ENCODE peak calls at places on chromosomes 6 and 20, in seven cellular contexts. Z, E, U, Q, V, T and H are unnamed samples.

GRCh38 chr6:151998784-151999183 is 191.3 kb downstream of the ESR1 start:
- DNase-seq in T (no peak), U (no peak), Z (no peak), Q (no peak), E (no peak), V (no peak), H (no peak)

GRCh38 chr20:25013478-25014380 is 21.2 kb upstream of the APMAP start:
- DNase-seq in Z (no peak), T (peak; percentile 12), V (no peak), E (peak; percentile 1), Q (no peak), U (peak; percentile 8), H (no peak)

GRCh38 chr6:2976571-2977085 is 5.3 kb upstream of the SERPINB6 start:
- DNase-seq in U (peak; percentile 14), V (no peak), Z (no peak), T (no peak), E (no peak), Q (no peak), H (no peak)

GRCh38 chr20:49394264-49394663 is 88.2 kb downstream of the KCNB1 start:
- DNase-seq in V (no peak), E (peak; percentile 12), Q (no peak), U (no peak), Z (no peak), T (no peak), H (peak; percentile 33)

GRCh38 chr20:37523012-37523391 is 2.0 kb downstream of the NNAT start:
- DNase-seq in Q (no peak), Z (no peak), E (no peak), V (no peak), T (no peak), U (peak; percentile 13), H (peak; percentile 76)

GRCh38 chr20:48695738-48696137 is 132.1 kb downstream of the PREX1 start:
- DNase-seq in U (no peak), Q (no peak), Z (no peak), V (no peak), T (no peak), E (no peak), H (no peak)

GRCh38 chr6:8539446-8539845 is 104.1 kb upstream of the SLC35B3 start:
- DNase-seq in U (no peak), E (no peak), T (no peak), Z (no peak), V (no peak), Q (peak; percentile 7), H (no peak)

GRCh38 chr6:43368517-43369160 is 808 bp downstream of the ZNF318 start:
- DNase-seq in Q (no peak), U (peak; percentile 45), E (peak; percentile 38), V (peak; percentile 50), T (peak; percentile 43), Z (peak; percentile 52), H (no peak)

GRCh38 chr6:31736026-31736767 is at the start of gene CLIC1:
- DNase-seq in Z (peak; percentile 98), T (peak; percentile 93), U (peak; percentile 84), V (peak; percentile 93), Q (no peak), E (peak; percentile 86), H (peak; percentile 41)
- TF ChIP-seq POLR2A in Z (peak; percentile 99), T (peak; percentile 97), U (peak; percentile 76), V (peak; percentile 98), Q (peak; percentile 47), E (peak; percentile 93), H (peak; percentile 70)

GRCh38 chr6:169807699-169808607 is 56.5 kb downstream of the ERMARD start:
- DNase-seq in U (no peak), Z (no peak), Q (no peak), V (no peak), E (no peak), T (no peak), H (no peak)

GRCh38 chr6:169805242-169805838 is 53.9 kb downstream of the ERMARD start:
- DNase-seq in E (no peak), Z (no peak), U (no peak), T (no peak), Q (no peak), V (no peak), H (no peak)

GRCh38 chr6:169808608-169808967 is 57.2 kb downstream of the ERMARD start:
- DNase-seq in V (no peak), T (no peak), Z (no peak), Q (no peak), E (no peak), U (no peak), H (no peak)

GRCh38 chr6:169806718-169807117 is 55.3 kb downstream of the ERMARD start:
- DNase-seq in V (no peak), Z (no peak), T (no peak), E (no peak), Q (no peak), U (no peak), H (no peak)

GRCh38 chr6:169807219-169807618 is 55.8 kb downstream of the ERMARD start:
- DNase-seq in E (no peak), U (no peak), Z (no peak), Q (no peak), V (no peak), T (no peak), H (no peak)
- H3K9me3 ChIP-seq in E (no peaks in the 10 kb centered on the region), U (no peaks in the 10 kb centered on the region), Z (no peaks in the 10 kb centered on the region), Q (no peaks in the 10 kb centered on the region), V (no peaks in the 10 kb centered on the region), T (no peaks in the 10 kb centered on the region), H (no peaks in the 10 kb centered on the region)

GRCh38 chr20:3753501-3754257 is 13.9 kb downstream of the ADISSP start:
- DNase-seq in T (no peak), Z (no peak), V (no peak), U (no peak), E (no peak), Q (no peak), H (no peak)

GRCh38 chr20:3753098-3753497 is 14.5 kb downstream of the ADISSP start:
- DNase-seq in E (peak; percentile 68), V (peak; percentile 69), U (peak; percentile 61), T (peak; percentile 78), Z (peak; percentile 46), Q (peak; percentile 38), H (no peak)

GRCh38 chr20:3751664-3752385 is 15.7 kb downstream of the ADISSP start:
- DNase-seq in V (peak; percentile 68), U (peak; percentile 80), E (peak; percentile 65), Z (no peak), T (no peak), Q (no peak), H (no peak)

GRCh38 chr20:3751284-3751663 is 16.3 kb downstream of the ADISSP start:
- DNase-seq in T (no peak), Q (no peak), U (no peak), V (no peak), E (no peak), Z (no peak), H (no peak)

DNA sequence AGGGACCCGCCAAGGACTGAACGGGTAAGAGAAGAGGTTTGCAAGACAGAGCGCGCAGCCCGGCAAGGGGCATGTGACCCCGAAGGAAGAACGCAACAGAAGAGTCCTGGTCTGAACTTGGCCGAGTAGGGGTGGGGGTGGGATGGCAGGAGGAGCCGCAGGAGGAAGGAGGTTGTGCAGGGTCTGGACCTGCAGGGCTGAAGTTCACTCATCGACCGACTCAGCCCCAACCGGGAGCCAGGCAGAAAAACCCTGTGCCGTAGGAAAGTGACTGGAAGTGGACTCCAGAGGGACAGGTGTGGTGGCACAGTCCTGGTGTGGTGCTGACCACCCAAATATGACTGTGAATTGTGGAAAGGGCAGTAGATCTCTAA is 15.2 kb downstream of the ADISSP start:
- DNase-seq in V (no peak), E (no peak), Z (no peak), T (no peak), U (no peak), Q (no peak), H (no peak)
- H3K27ac ChIP-seq in V (peak overlapping the region; percentile 34), E (no peak overlapping the region), Z (no peak overlapping the region), T (no peak overlapping the region), U (no peak overlapping the region), Q (no peak overlapping the region), H (no peak overlapping the region)

GRCh38 chr20:8151371-8151770 is 19.3 kb downstream of the PLCB1 start:
- DNase-seq in Z (no peak), U (no peak), T (no peak), E (no peak), V (no peak), Q (no peak), H (no peak)
- TF ChIP-seq POLR2A in Z (no peak), U (no peak), T (no peak), E (no peak), V (no peak), Q (no peak), H (no peak)